ENCODE peak calls at places on chromosomes 11 and 22, in five cellular contexts. L is mammary epithelial cell, Q is body of pancreas, F is right atrium auricular region, B is IMR-90. E is an unnamed sample.

GRCh38 chr11:31499576-31500178 is 9.7 kb downstream of the IMMP1L start:
- DNase-seq in B (peak; percentile 63), Q (no peak), L (no peak), F (no peak), E (no peak)

GRCh38 chr11:43681543-43681942 is 1.0 kb downstream of the HSD17B12 start:
- DNase-seq in F (no peak), Q (no peak), L (no peak), B (peak; percentile 30), E (no peak)

GRCh38 chr11:108223449-108224149 is 732 bp downstream of the ATM start:
- DNase-seq in Q (no peak), L (peak; percentile 7), F (no peak), B (peak; percentile 22), E (no peak)

GRCh38 chr22:20319041-20319744 is 667 bp downstream of the DGCR6L start:
- DNase-seq in B (no peak), F (peak; percentile 55), L (peak; percentile 31), Q (no peak), E (peak; percentile 54)

GRCh38 chr11:65424200-65425104 is 1.9 kb downstream of the NEAT1 start:
- DNase-seq in B (peak; percentile 54), L (peak; percentile 57), Q (peak; percentile 56), F (peak; percentile 58), E (peak; percentile 83)

GRCh38 chr11:2128512-2129322 is 10.5 kb downstream of the IGF2 start:
- DNase-seq in B (no peak), L (no peak), Q (no peak), F (no peak), E (no peak)

GRCh38 chr11:27116684-27117083 is 76.1 kb downstream of the BBOX1 start:
- DNase-seq in F (no peak), B (no peak), Q (no peak), L (no peak), E (no peak)

GRCh38 chr22:45997077-45997774 is 20.3 kb upstream of the WNT7B start:
- DNase-seq in Q (peak; percentile 87), F (peak; percentile 95), B (peak; percentile 95), L (peak; percentile 36), E (peak; percentile 98)

GRCh38 chr11:61489833-61490585 is 18.5 kb upstream of the LRRC10B start:
- DNase-seq in Q (no peak), L (no peak), F (no peak), B (peak; percentile 10), E (peak; percentile 72)

GRCh38 chr22:37166675-37167066 is 17.0 kb upstream of the IL2RB start:
- DNase-seq in Q (peak; percentile 84), L (peak; percentile 53), F (peak; percentile 89), B (peak; percentile 65), E (peak; percentile 94)

GRCh38 chr22:44088976-44089570 is 65.0 kb downstream of the PARVB start:
- DNase-seq in L (peak; percentile 78), F (no peak), B (peak; percentile 22), Q (no peak), E (peak; percentile 45)

GRCh38 chr11:73331138-73331916 is 23.3 kb downstream of the ARHGEF17 start:
- DNase-seq in Q (peak; percentile 55), B (peak; percentile 36), F (no peak), L (no peak), E (peak; percentile 89)

GRCh38 chr11:9765320-9766101 is 101.6 kb downstream of the SWAP70 start:
- DNase-seq in L (no peak), Q (peak; percentile 63), F (no peak), B (peak; percentile 95), E (peak; percentile 87)

GRCh38 chr22:27726344-27726725 is 75.2 kb downstream of the MN1 start:
- DNase-seq in F (no peak), Q (no peak), L (no peak), B (no peak), E (no peak)
- H3K4me3 ChIP-seq in F (no peak overlapping the region), Q (no peak overlapping the region), L (no peak overlapping the region), B (no peak overlapping the region), E (no peak overlapping the region)

GRCh38 chr11:20021771-20022362 is 138.4 kb downstream of the DBX1 start:
- DNase-seq in B (no peak), L (no peak), F (no peak), Q (no peak), E (no peak)

GRCh38 chr11:20021212-20021611 is 139.1 kb downstream of the DBX1 start:
- DNase-seq in F (no peak), B (no peak), L (no peak), Q (no peak), E (no peak)

GRCh38 chr11:20024172-20024935 is 135.9 kb downstream of the DBX1 start:
- DNase-seq in B (no peak), Q (no peak), L (no peak), F (no peak), E (no peak)

GRCh38 chr11:20022363-20023081 is 137.8 kb downstream of the DBX1 start:
- DNase-seq in L (peak; percentile 67), F (no peak), Q (peak; percentile 41), B (peak; percentile 63), E (no peak)

GRCh38 chr11:20023082-20023426 is 137.2 kb downstream of the DBX1 start:
- DNase-seq in B (no peak), Q (no peak), L (no peak), F (no peak), E (no peak)
- H3K27ac ChIP-seq in B (peak overlapping the region; percentile 9), Q (peak overlapping the region; percentile 68), L (peak overlapping the region; percentile 63), F (no peak overlapping the region), E (peak overlapping the region; percentile 56)

GRCh38 chr11:119152043-119152442 is 3.2 kb downstream of the ABCG4 start:
- DNase-seq in Q (no peak), L (no peak), F (no peak), B (no peak), E (no peak)

GRCh38 chr11:119152604-119153003 is 3.8 kb downstream of the ABCG4 start:
- DNase-seq in F (no peak), L (no peak), Q (no peak), B (no peak), E (no peak)

GRCh38 chr11:119155733-119156492 is 7.1 kb downstream of the ABCG4 start:
- DNase-seq in B (no peak), Q (no peak), L (no peak), F (no peak), E (no peak)

GRCh38 chr11:119154178-119154577 is 5.3 kb downstream of the ABCG4 start:
- DNase-seq in F (no peak), Q (no peak), L (no peak), B (no peak), E (no peak)

GRCh38 chr11:119153049-119153818 is 4.4 kb downstream of the ABCG4 start:
- DNase-seq in Q (no peak), L (no peak), F (no peak), B (no peak), E (no peak)
- TF ChIP-seq CTCF in Q (no peak), L (no peak), F (no peak), B (peak; percentile 4), E (no peak)

DNA sequence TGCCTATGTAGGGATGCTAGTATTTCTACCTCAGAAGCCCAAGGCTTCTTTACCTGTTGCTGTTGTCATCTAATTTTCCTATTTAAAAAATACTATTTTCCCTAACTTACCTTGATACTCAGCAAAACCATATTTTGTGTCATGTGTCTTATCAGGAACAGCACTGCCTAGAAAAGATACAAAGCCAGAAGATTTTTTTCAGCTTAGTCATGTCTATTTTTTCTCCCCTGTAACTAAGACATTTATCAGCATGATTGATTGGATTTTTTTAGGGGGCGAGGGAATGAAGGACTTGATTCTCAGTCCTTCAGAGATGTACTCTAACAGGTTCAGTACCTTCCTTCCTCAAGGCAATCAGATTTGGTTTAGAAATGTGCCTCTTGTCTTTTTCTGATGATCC is 3.5 kb upstream of the PIK3IP1 start:
- DNase-seq in L (peak; percentile 42), F (no peak), Q (no peak), B (peak; percentile 27), E (no peak)
- H3K4me3 ChIP-seq in L (no peak overlapping the region), F (no peak overlapping the region), Q (no peak overlapping the region), B (no peak overlapping the region), E (no peak overlapping the region)